ENCODE peak calls at places on chromosomes 5 and 9, in eight cellular contexts. O, J, Q, M, U, K, T and L are unnamed samples.

GRCh38 chr9:16680965-16681658 is 189.4 kb downstream of the BNC2 start:
- DNase-seq in M (no peak), O (no peak), Q (no peak), U (no peak), J (no peak), T (no peak), K (no peak), L (no peak)

GRCh38 chr5:38443390-38443789 is 113.1 kb downstream of the LIFR start:
- DNase-seq in T (no peak), O (no peak), K (no peak), U (no peak), J (no peak), M (peak; percentile 67), Q (no peak), L (no peak)

GRCh38 chr9:127975376-127976315 is 5.1 kb downstream of the EEIG1 start:
- DNase-seq in K (no peak), J (no peak), O (no peak), Q (no peak), T (no peak), M (no peak), U (no peak), L (no peak)

GRCh38 chr5:140109050-140109817 is 4.7 kb upstream of the PURA start:
- DNase-seq in O (no peak), Q (no peak), M (no peak), K (no peak), T (no peak), J (no peak), U (no peak), L (no peak)

GRCh38 chr9:120925535-120926396 is 830 bp downstream of the TRAF1 start:
- DNase-seq in Q (peak; percentile 77), U (no peak), K (no peak), O (no peak), J (peak; percentile 67), T (peak; percentile 87), M (no peak), L (no peak)

GRCh38 chr5:29715167-29715566 is 1478.3 kb upstream of the CDH6 start:
- DNase-seq in O (no peak), Q (no peak), T (no peak), M (no peak), U (no peak), K (no peak), J (no peak), L (no peak)

GRCh38 chr5:140151719-140152609 is 23.0 kb upstream of the CYSTM1 start:
- DNase-seq in T (no peak), M (peak; percentile 86), K (no peak), O (no peak), Q (no peak), U (no peak), J (no peak), L (no peak)

GRCh38 chr5:169160405-169160901 is 140.5 kb downstream of the SLIT3 start:
- DNase-seq in J (no peak), M (no peak), K (peak; percentile 23), O (no peak), Q (no peak), T (no peak), U (no peak), L (no peak)

GRCh38 chr9:124887832-124888231 is 25.9 kb downstream of the ARPC5L start:
- DNase-seq in J (no peak), M (no peak), U (no peak), K (no peak), T (no peak), O (no peak), Q (no peak), L (no peak)

GRCh38 chr5:169544264-169544950 is 39.2 kb upstream of the SPDL1 start:
- DNase-seq in O (no peak), T (no peak), J (no peak), M (no peak), U (no peak), K (no peak), Q (no peak), L (no peak)

GRCh38 chr5:147750065-147750464 is 32.5 kb downstream of the JAKMIP2 start:
- DNase-seq in U (no peak), K (no peak), J (no peak), O (no peak), T (no peak), Q (no peak), M (peak; percentile 30), L (no peak)

GRCh38 chr5:40221255-40221654 is 458.5 kb upstream of the PTGER4 start:
- DNase-seq in U (no peak), O (no peak), K (no peak), T (no peak), J (no peak), M (no peak), Q (no peak), L (no peak)

GRCh38 chr9:133121200-133122166 is at the start of gene RALGDS:
- DNase-seq in M (peak; percentile 88), K (peak; percentile 97), J (no peak), Q (peak; percentile 88), T (peak; percentile 67), U (peak; percentile 27), O (peak; percentile 89), L (peak; percentile 91)

GRCh38 chr5:110625376-110625999 is 101.0 kb downstream of the TMEM232 start:
- DNase-seq in O (no peak), U (peak; percentile 60), K (peak; percentile 2), T (no peak), M (peak; percentile 49), Q (no peak), J (no peak), L (no peak)

GRCh38 chr9:110752766-110753165 is 84.2 kb downstream of the MUSK start:
- DNase-seq in T (no peak), U (no peak), J (peak; percentile 76), Q (no peak), M (no peak), O (no peak), K (peak; percentile 29), L (no peak)

GRCh38 chr5:129387944-129388343 is 72.2 kb upstream of the ADAMTS19 start:
- DNase-seq in M (no peak), Q (no peak), T (no peak), J (no peak), K (no peak), O (no peak), U (no peak), L (no peak)

GRCh38 chr5:124872615-124873014 is 126.2 kb upstream of the ZNF608 start:
- DNase-seq in O (no peak), M (no peak), K (no peak), T (no peak), J (no peak), Q (no peak), U (no peak), L (no peak)

GRCh38 chr5:151016700-151017099 is 3.7 kb upstream of the GPX3 start:
- DNase-seq in Q (no peak), K (no peak), U (no peak), M (no peak), O (no peak), T (no peak), J (no peak), L (no peak)

GRCh38 chr5:140674211-140674610 is 835 bp upstream of the DND1 start:
- DNase-seq in J (no peak), Q (no peak), U (no peak), M (no peak), T (no peak), O (no peak), K (no peak), L (no peak)

GRCh38 chr9:92292338-92293074 is 991 bp downstream of the IARS1 start:
- DNase-seq in M (no peak), J (no peak), U (no peak), K (no peak), O (no peak), T (no peak), Q (no peak), L (no peak)

GRCh38 chr5:139847790-139848507 is 52.3 kb downstream of the PSD2 start:
- DNase-seq in J (no peak), O (peak; percentile 12), T (peak; percentile 20), U (peak; percentile 19), M (no peak), K (no peak), Q (peak; percentile 76), L (peak; percentile 55)

GRCh38 chr9:70597886-70598285 is 183.4 kb upstream of the KLF9 start:
- DNase-seq in K (no peak), T (no peak), U (no peak), Q (no peak), J (no peak), M (no peak), O (no peak), L (no peak)

GRCh38 chr5:34684281-34684979 is 28.3 kb downstream of the RAI14 start:
- DNase-seq in M (no peak), U (peak; percentile 24), K (no peak), J (no peak), Q (no peak), O (no peak), T (peak; percentile 19), L (peak; percentile 6)

GRCh38 chr9:88236531-88237453 is 98.5 kb upstream of the SPATA31C2 start:
- DNase-seq in Q (no peak), U (no peak), O (no peak), K (no peak), M (no peak), J (no peak), T (no peak), L (peak; percentile 30)

GRCh38 chr5:143151056-143151455 is 252.4 kb downstream of the NR3C1 start:
- DNase-seq in U (no peak), Q (no peak), J (no peak), K (no peak), T (no peak), M (no peak), O (no peak), L (no peak)

GRCh38 chr9:72983512-72984021 is 30.7 kb upstream of the ALDH1A1 start:
- DNase-seq in T (no peak), Q (no peak), O (no peak), K (no peak), J (no peak), U (no peak), M (no peak), L (no peak)

GRCh38 chr5:151264113-151264512 is 11.1 kb downstream of the GM2A start:
- DNase-seq in J (no peak), M (no peak), T (no peak), O (no peak), U (no peak), Q (peak; percentile 11), K (no peak), L (no peak)

GRCh38 chr9:128729766-128730517 is 6.0 kb upstream of the ZDHHC12 start:
- DNase-seq in M (no peak), U (peak; percentile 35), Q (no peak), O (no peak), J (no peak), K (no peak), T (no peak), L (no peak)